ENCODE peak calls at places on chromosomes 12 and 14, in four cellular contexts. One of them, this sample, is unnamed.

GRCh38 chr14:100773331-100774163 is 46.9 kb downstream of the DLK1 start:
- DNase-seq in WTC11: no peak
- DNase-seq in GM12878: no peak
- DNase-seq in K562: no peak
- DNase-seq in this sample: no peak

GRCh38 chr14:71645656-71646055 is 286.6 kb upstream of the RGS6 start:
- DNase-seq in K562: no peak
- DNase-seq in GM12878: no peak
- DNase-seq in WTC11: no peak
- DNase-seq in this sample: no peak

GRCh38 chr12:99130808-99131538 is 485.9 kb downstream of the APAF1 start:
- DNase-seq in K562: no peak
- DNase-seq in WTC11: no peak
- DNase-seq in GM12878: peak
- DNase-seq in this sample: no peak

GRCh38 chr12:85348779-85349178 is 68.8 kb downstream of the ALX1 start:
- DNase-seq in WTC11: no peak
- DNase-seq in K562: no peak
- DNase-seq in GM12878: no peak
- DNase-seq in this sample: no peak

GRCh38 chr12:111024205-111024794 is 103.9 kb upstream of the MYL2 start:
- DNase-seq in K562: peak
- DNase-seq in WTC11: peak
- DNase-seq in GM12878: peak
- DNase-seq in this sample: peak

GRCh38 chr12:15693233-15693911 is 95.8 kb downstream of the EPS8 start:
- DNase-seq in GM12878: no peak
- DNase-seq in K562: no peak
- DNase-seq in WTC11: no peak
- DNase-seq in this sample: no peak

GRCh38 chr12:69900720-69901131 is 75.7 kb downstream of the MYRFL start:
- DNase-seq in WTC11: peak
- DNase-seq in K562: peak
- DNase-seq in GM12878: no peak
- DNase-seq in this sample: peak

GRCh38 chr12:122850695-122851350 is 15.6 kb downstream of the HIP1R start:
- DNase-seq in GM12878: no peak
- DNase-seq in K562: no peak
- DNase-seq in WTC11: no peak
- DNase-seq in this sample: no peak

GRCh38 chr12:130665753-130666152 is 50.3 kb downstream of the RIMBP2 start:
- DNase-seq in K562: no peak
- DNase-seq in GM12878: no peak
- DNase-seq in WTC11: no peak
- DNase-seq in this sample: no peak

GRCh38 chr12:16675438-16675837 is 69.5 kb upstream of the LMO3 start:
- DNase-seq in WTC11: no peak
- DNase-seq in K562: no peak
- DNase-seq in GM12878: no peak
- DNase-seq in this sample: no peak

GRCh38 chr14:89212386-89213235 is 204.4 kb downstream of the FOXN3 start:
- DNase-seq in WTC11: no peak
- DNase-seq in K562: no peak
- DNase-seq in GM12878: no peak
- DNase-seq in this sample: no peak

GRCh38 chr12:58443273-58443980 is 476.9 kb downstream of the LRIG3 start:
- DNase-seq in K562: no peak
- DNase-seq in WTC11: peak
- DNase-seq in GM12878: no peak
- DNase-seq in this sample: peak

GRCh38 chr14:31205681-31206535 is 1.7 kb downstream of the HECTD1 start:
- DNase-seq in GM12878: no peak
- DNase-seq in K562: peak
- DNase-seq in WTC11: no peak
- DNase-seq in this sample: peak

GRCh38 chr12:15719230-15719629 is 70.0 kb downstream of the EPS8 start:
- DNase-seq in GM12878: no peak
- DNase-seq in WTC11: no peak
- DNase-seq in K562: no peak
- DNase-seq in this sample: no peak

GRCh38 chr12:51951843-51952722 is 584 bp downstream of the ACVR1B start:
- DNase-seq in K562: peak
- DNase-seq in WTC11: peak
- DNase-seq in GM12878: no peak
- DNase-seq in this sample: no peak

GRCh38 chr14:54355698-54356097 is 41.1 kb upstream of the CDKN3 start:
- DNase-seq in GM12878: no peak
- DNase-seq in K562: no peak
- DNase-seq in WTC11: no peak
- DNase-seq in this sample: no peak

GRCh38 chr14:54189358-54190354 is 207.2 kb upstream of the CDKN3 start:
- DNase-seq in K562: peak
- DNase-seq in WTC11: no peak
- DNase-seq in GM12878: no peak
- DNase-seq in this sample: no peak

GRCh38 chr14:21940887-21941855 is 267.6 kb upstream of the OR4E1 start:
- DNase-seq in WTC11: peak
- DNase-seq in K562: peak
- DNase-seq in GM12878: no peak
- DNase-seq in this sample: peak

GRCh38 chr14:50600849-50601248 is 40.9 kb downstream of the ATL1 start:
- DNase-seq in WTC11: no peak
- DNase-seq in K562: peak
- DNase-seq in GM12878: no peak
- DNase-seq in this sample: peak

GRCh38 chr12:91142184-91142583 is 30.9 kb upstream of the LUM start:
- DNase-seq in GM12878: no peak
- DNase-seq in WTC11: no peak
- DNase-seq in K562: no peak
- DNase-seq in this sample: no peak

GRCh38 chr12:105204127-105204526 is 31.8 kb downstream of the APPL2 start:
- DNase-seq in GM12878: no peak
- DNase-seq in K562: no peak
- DNase-seq in WTC11: no peak
- DNase-seq in this sample: no peak

GRCh38 chr14:101665478-101666078 is 95.9 kb upstream of the PPP2R5C start:
- DNase-seq in K562: no peak
- DNase-seq in WTC11: peak
- DNase-seq in GM12878: no peak
- DNase-seq in this sample: peak

GRCh38 chr14:97833291-97833690 is 1036.1 kb downstream of the VRK1 start:
- DNase-seq in GM12878: no peak
- DNase-seq in WTC11: no peak
- DNase-seq in K562: no peak
- DNase-seq in this sample: no peak
- TF ChIP-seq CREM in GM12878: no peak
- TF ChIP-seq CREM in WTC11: no peak
- TF ChIP-seq CREM in K562: no peak
- TF ChIP-seq CREM in this sample: no peak

GRCh38 chr12:126224032-126224431 is 1158.8 kb downstream of the AACS start:
- DNase-seq in K562: no peak
- DNase-seq in GM12878: no peak
- DNase-seq in WTC11: no peak
- DNase-seq in this sample: no peak

GRCh38 chr12:126219654-126220279 is 1154.5 kb downstream of the AACS start:
- DNase-seq in GM12878: no peak
- DNase-seq in WTC11: no peak
- DNase-seq in K562: no peak
- DNase-seq in this sample: no peak

GRCh38 chr12:126219139-126219538 is 1153.9 kb downstream of the AACS start:
- DNase-seq in K562: no peak
- DNase-seq in WTC11: no peak
- DNase-seq in GM12878: no peak
- DNase-seq in this sample: no peak

GRCh38 chr12:126212827-126213226 is 1147.6 kb downstream of the AACS start:
- DNase-seq in K562: no peak
- DNase-seq in WTC11: no peak
- DNase-seq in GM12878: no peak
- DNase-seq in this sample: no peak

GRCh38 chr12:126218697-126219096 is 1153.5 kb downstream of the AACS start:
- DNase-seq in GM12878: no peak
- DNase-seq in WTC11: no peak
- DNase-seq in K562: no peak
- DNase-seq in this sample: no peak
- TF ChIP-seq CREM in GM12878: no peak
- TF ChIP-seq CREM in WTC11: no peak
- TF ChIP-seq CREM in K562: no peak
- TF ChIP-seq CREM in this sample: no peak

GRCh38 chr14:80100681-80101080 is 110.6 kb downstream of the DIO2 start:
- DNase-seq in GM12878: no peak
- DNase-seq in WTC11: no peak
- DNase-seq in K562: no peak
- DNase-seq in this sample: no peak

DNA sequence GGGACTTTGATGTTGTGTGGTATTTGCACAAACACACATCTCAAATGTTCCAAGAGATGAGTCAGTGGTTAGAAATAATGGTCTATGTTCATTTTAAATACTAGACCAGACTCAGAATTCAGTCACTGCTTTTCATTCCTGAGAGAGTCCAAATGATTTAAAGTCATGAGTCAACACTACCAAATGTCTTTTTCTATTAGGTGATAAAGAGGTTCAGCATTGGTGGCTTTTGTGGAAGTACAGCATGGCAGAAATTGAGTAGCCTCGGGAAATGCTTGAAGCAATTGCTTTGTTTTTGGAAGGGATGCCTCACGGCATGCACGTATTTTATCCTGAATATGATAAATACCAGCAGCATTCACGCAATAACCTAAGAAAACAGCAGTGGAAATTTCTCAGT is 115.7 kb downstream of the DIO2 start:
- DNase-seq in K562: no peak
- DNase-seq in WTC11: no peak
- DNase-seq in GM12878: no peak
- DNase-seq in this sample: no peak
- TF ChIP-seq CREM in K562: no peak
- TF ChIP-seq CREM in WTC11: no peak
- TF ChIP-seq CREM in GM12878: no peak
- TF ChIP-seq CREM in this sample: no peak

GRCh38 chr12:6961278-6961694 is 9.2 kb downstream of the PHB2 start:
- DNase-seq in K562: peak
- DNase-seq in GM12878: no peak
- DNase-seq in WTC11: no peak
- DNase-seq in this sample: no peak

GRCh38 chr12:6958609-6959375 is 7.6 kb downstream of the PTPN6 start:
- DNase-seq in WTC11: no peak
- DNase-seq in GM12878: no peak
- DNase-seq in K562: no peak
- DNase-seq in this sample: no peak

GRCh38 chr12:6959376-6960290 is 8.5 kb downstream of the PTPN6 start:
- DNase-seq in K562: no peak
- DNase-seq in GM12878: no peak
- DNase-seq in WTC11: no peak
- DNase-seq in this sample: no peak

GRCh38 chr12:6961695-6962284 is 8.7 kb downstream of the PHB2 start:
- DNase-seq in K562: peak
- DNase-seq in GM12878: no peak
- DNase-seq in WTC11: peak
- DNase-seq in this sample: peak

GRCh38 chr12:6960291-6961277 is 9.4 kb downstream of the PTPN6 start:
- DNase-seq in WTC11: no peak
- DNase-seq in GM12878: no peak
- DNase-seq in K562: peak
- DNase-seq in this sample: no peak
- TF ChIP-seq CREM in WTC11: no peak
- TF ChIP-seq CREM in GM12878: no peak
- TF ChIP-seq CREM in K562: no peak
- TF ChIP-seq CREM in this sample: no peak

GRCh38 chr12:22083167-22083566 is 37.1 kb downstream of the CMAS start:
- DNase-seq in WTC11: no peak
- DNase-seq in GM12878: no peak
- DNase-seq in K562: peak
- DNase-seq in this sample: peak
- TF ChIP-seq CREM in WTC11: no peak
- TF ChIP-seq CREM in GM12878: no peak
- TF ChIP-seq CREM in K562: no peak
- TF ChIP-seq CREM in this sample: no peak

GRCh38 chr14:66758031-66758613 is 250.2 kb downstream of the GPHN start:
- DNase-seq in GM12878: no peak
- DNase-seq in K562: no peak
- DNase-seq in WTC11: no peak
- DNase-seq in this sample: peak
- TF ChIP-seq CREM in GM12878: no peak
- TF ChIP-seq CREM in K562: no peak
- TF ChIP-seq CREM in WTC11: no peak
- TF ChIP-seq CREM in this sample: no peak

GRCh38 chr14:84496677-84497076 is 1033.3 kb upstream of the FLRT2 start:
- DNase-seq in K562: no peak
- DNase-seq in WTC11: no peak
- DNase-seq in GM12878: no peak
- DNase-seq in this sample: no peak

GRCh38 chr14:84490081-84490480 is 1039.9 kb upstream of the FLRT2 start:
- DNase-seq in GM12878: no peak
- DNase-seq in K562: no peak
- DNase-seq in WTC11: no peak
- DNase-seq in this sample: no peak

DNA sequence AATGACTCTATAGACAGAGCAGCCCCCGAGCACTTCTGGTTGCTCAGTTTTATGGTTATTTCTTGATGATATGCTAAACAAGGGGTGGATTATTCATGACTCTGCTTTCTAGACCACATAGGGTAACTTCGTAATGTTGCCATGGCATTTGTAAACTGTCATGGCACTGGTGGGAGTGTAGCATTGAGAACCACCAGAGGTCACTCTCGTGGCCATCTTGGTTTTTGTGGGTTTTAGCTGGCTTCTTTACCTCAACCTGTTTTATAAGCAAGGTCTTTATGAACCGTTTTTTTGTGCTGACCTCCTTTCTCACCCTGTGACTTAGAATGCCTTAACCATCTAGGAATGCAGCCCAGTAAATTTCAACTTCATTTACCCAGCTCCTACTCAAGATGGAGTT is 1036.2 kb upstream of the FLRT2 start:
- DNase-seq in WTC11: peak
- DNase-seq in GM12878: no peak
- DNase-seq in K562: no peak
- DNase-seq in this sample: no peak
- TF ChIP-seq CREM in WTC11: no peak
- TF ChIP-seq CREM in GM12878: no peak
- TF ChIP-seq CREM in K562: no peak
- TF ChIP-seq CREM in this sample: no peak